ENCODE peak calls at places on chromosomes 13 and 19, in eight cellular contexts. L, S, G, F, W, I, Z and C are unnamed samples.

GRCh38 chr19:17909017-17909732 is 23.6 kb upstream of the CCDC124 start:
- DNase-seq in L (peak; percentile 65), S (no peak), G (no peak), F (no peak), W (no peak), I (no peak), Z (no peak), C (no peak)

GRCh38 chr19:41548954-41549688 is 26.8 kb upstream of the CEACAM21 start:
- DNase-seq in L (no peak), S (peak; percentile 67), G (peak; percentile 20), F (no peak), W (no peak), I (no peak), Z (no peak), C (peak; percentile 69)

GRCh38 chr19:47696635-47697034 is 16.6 kb upstream of the EHD2 start:
- DNase-seq in L (no peak), S (no peak), G (no peak), F (no peak), W (no peak), I (no peak), Z (no peak), C (no peak)

GRCh38 chr19:10936661-10937084 is 8.1 kb downstream of the TIMM29 start:
- DNase-seq in L (peak; percentile 68), S (peak; percentile 21), G (peak; percentile 87), F (peak; percentile 55), W (peak; percentile 53), I (no peak), Z (no peak), C (no peak)

GRCh38 chr13:89900104-89900760 is 1447.3 kb upstream of the MIR17HG start:
- DNase-seq in L (no peak), S (no peak), G (no peak), F (no peak), W (no peak), I (no peak), Z (no peak), C (no peak)

GRCh38 chr13:75693227-75693626 is 57.1 kb downstream of the LMO7 start:
- DNase-seq in L (no peak), S (no peak), G (no peak), F (no peak), W (no peak), I (no peak), Z (no peak), C (no peak)

GRCh38 chr13:98450012-98450411 is 126.9 kb downstream of the STK24 start:
- DNase-seq in L (no peak), S (no peak), G (no peak), F (no peak), W (no peak), I (no peak), Z (no peak), C (no peak)

GRCh38 chr13:41408061-41408460 is 49.3 kb upstream of the RGCC start:
- DNase-seq in L (no peak), S (no peak), G (no peak), F (no peak), W (no peak), I (no peak), Z (no peak), C (no peak)

GRCh38 chr19:38869160-38869835 is 8.8 kb downstream of the RINL start:
- DNase-seq in L (peak; percentile 50), S (peak; percentile 20), G (no peak), F (no peak), W (no peak), I (no peak), Z (no peak), C (peak; percentile 66)

GRCh38 chr19:55460670-55461258 is 678 bp downstream of the ISOC2 start:
- DNase-seq in L (peak; percentile 80), S (no peak), G (peak; percentile 96), F (peak; percentile 91), W (peak; percentile 82), I (peak; percentile 68), Z (peak; percentile 88), C (no peak)

GRCh38 chr13:112671359-112671758 is 18.5 kb upstream of the ATP11A start:
- DNase-seq in L (no peak), S (no peak), G (no peak), F (no peak), W (no peak), I (no peak), Z (no peak), C (no peak)

GRCh38 chr19:31220540-31220939 is 128.7 kb downstream of the TSHZ3 start:
- DNase-seq in L (no peak), S (peak; percentile 11), G (no peak), F (no peak), W (no peak), I (no peak), Z (no peak), C (no peak)

GRCh38 chr19:35261356-35262100 is 7.2 kb upstream of the USF2 start:
- DNase-seq in L (no peak), S (no peak), G (no peak), F (no peak), W (peak; percentile 44), I (peak; percentile 8), Z (no peak), C (no peak)

GRCh38 chr13:29743229-29743786 is 107.1 kb downstream of the UBL3 start:
- DNase-seq in L (no peak), S (no peak), G (peak; percentile 33), F (no peak), W (no peak), I (peak; percentile 30), Z (peak; percentile 10), C (no peak)

GRCh38 chr13:23201870-23202269 is 21.1 kb downstream of the SGCG start:
- DNase-seq in L (no peak), S (no peak), G (no peak), F (no peak), W (no peak), I (no peak), Z (no peak), C (no peak)

GRCh38 chr19:38143847-38144246 is 80.2 kb downstream of the DPF1 start:
- DNase-seq in L (no peak), S (no peak), G (no peak), F (no peak), W (no peak), I (no peak), Z (no peak), C (no peak)

GRCh38 chr13:79799049-79799448 is 318.1 kb downstream of the NDFIP2 start:
- DNase-seq in L (no peak), S (no peak), G (no peak), F (no peak), W (no peak), I (no peak), Z (no peak), C (no peak)
- H3K4me1 ChIP-seq in L (no peaks in the 10 kb centered on the region), S (no peaks in the 10 kb centered on the region), G (peaks cover 14% of the 10 kb centered on the region), F (no peaks in the 10 kb centered on the region), W (no peaks in the 10 kb centered on the region), I (no peaks in the 10 kb centered on the region), Z (peaks cover 3% of the 10 kb centered on the region), C (no peaks in the 10 kb centered on the region)

GRCh38 chr19:9565900-9566705 is 18.2 kb downstream of the ZNF121 start:
- DNase-seq in L (no peak), S (no peak), G (peak; percentile 14), F (no peak), W (no peak), I (no peak), Z (no peak), C (no peak)
- H3K9me3 ChIP-seq in L (peaks cover 86% of the 10 kb centered on the region), S (peaks cover 60% of the 10 kb centered on the region), G (peaks cover 13% of the 10 kb centered on the region), F (peaks cover 3% of the 10 kb centered on the region), W (peaks cover 18% of the 10 kb centered on the region), I (peaks cover 100% of the 10 kb centered on the region), Z (peaks cover 100% of the 10 kb centered on the region), C (peaks cover 76% of the 10 kb centered on the region)

DNA sequence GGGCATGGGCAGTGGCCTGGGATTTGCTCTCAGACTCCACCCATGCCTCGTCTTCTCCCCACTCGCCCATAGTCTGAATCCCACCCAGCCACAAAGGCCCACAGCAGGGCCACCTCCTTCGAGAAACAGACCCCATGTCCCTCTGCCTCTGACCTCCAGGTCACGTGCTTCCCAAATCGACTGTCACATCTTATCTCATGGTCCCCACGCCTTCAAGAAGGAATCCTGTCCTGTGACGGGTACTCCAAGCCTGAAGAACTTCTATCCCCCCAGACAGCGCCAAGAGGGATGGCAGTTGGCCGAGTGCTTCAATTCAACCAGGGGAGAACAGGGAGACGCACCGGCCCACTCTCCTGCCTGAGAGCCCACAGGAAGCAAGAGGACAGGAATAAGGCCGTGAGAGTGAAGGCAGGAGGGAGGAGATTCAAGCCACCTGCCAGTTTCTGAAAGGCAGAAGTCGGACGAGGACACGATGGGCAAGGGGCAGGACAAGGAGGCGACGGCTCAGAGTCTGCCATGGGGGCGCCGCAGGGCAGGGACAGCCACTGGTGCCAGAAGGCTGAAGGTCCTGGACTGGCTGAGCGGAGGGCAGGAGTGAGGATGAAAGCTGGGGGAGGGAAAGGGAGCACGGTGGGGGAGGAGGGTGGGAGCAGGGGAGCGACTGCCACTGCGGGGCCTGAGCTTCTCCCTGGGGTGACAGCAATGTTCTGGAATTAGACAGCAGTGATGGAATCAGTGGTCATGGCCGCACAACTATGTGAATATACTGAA is 16.3 kb downstream of the MLLT1 start:
- DNase-seq in L (no peak), S (no peak), G (no peak), F (no peak), W (no peak), I (no peak), Z (no peak), C (no peak)
- H3K27ac ChIP-seq in L (no peak overlapping the region), S (no peak overlapping the region), G (peak overlapping the region; percentile 82), F (no peak overlapping the region), W (no peak overlapping the region), I (peak overlapping the region; percentile 23), Z (no peak overlapping the region), C (no peak overlapping the region)

GRCh38 chr13:114105351-114106225 is 26.8 kb downstream of the RASA3 start:
- DNase-seq in L (peak; percentile 10), S (no peak), G (no peak), F (no peak), W (peak; percentile 35), I (peak; percentile 12), Z (no peak), C (peak; percentile 23)

GRCh38 chr13:114106991-114107685 is 25.3 kb downstream of the RASA3 start:
- DNase-seq in L (peak; percentile 7), S (no peak), G (no peak), F (no peak), W (peak; percentile 41), I (peak; percentile 12), Z (no peak), C (peak; percentile 22)

GRCh38 chr13:114106526-114106925 is 25.9 kb downstream of the RASA3 start:
- DNase-seq in L (no peak), S (no peak), G (no peak), F (no peak), W (no peak), I (peak; percentile 1), Z (no peak), C (no peak)

GRCh38 chr13:114102521-114103288 is 29.7 kb downstream of the RASA3 start:
- DNase-seq in L (peak; percentile 10), S (no peak), G (no peak), F (no peak), W (peak; percentile 39), I (peak; percentile 11), Z (no peak), C (peak; percentile 11)

DNA sequence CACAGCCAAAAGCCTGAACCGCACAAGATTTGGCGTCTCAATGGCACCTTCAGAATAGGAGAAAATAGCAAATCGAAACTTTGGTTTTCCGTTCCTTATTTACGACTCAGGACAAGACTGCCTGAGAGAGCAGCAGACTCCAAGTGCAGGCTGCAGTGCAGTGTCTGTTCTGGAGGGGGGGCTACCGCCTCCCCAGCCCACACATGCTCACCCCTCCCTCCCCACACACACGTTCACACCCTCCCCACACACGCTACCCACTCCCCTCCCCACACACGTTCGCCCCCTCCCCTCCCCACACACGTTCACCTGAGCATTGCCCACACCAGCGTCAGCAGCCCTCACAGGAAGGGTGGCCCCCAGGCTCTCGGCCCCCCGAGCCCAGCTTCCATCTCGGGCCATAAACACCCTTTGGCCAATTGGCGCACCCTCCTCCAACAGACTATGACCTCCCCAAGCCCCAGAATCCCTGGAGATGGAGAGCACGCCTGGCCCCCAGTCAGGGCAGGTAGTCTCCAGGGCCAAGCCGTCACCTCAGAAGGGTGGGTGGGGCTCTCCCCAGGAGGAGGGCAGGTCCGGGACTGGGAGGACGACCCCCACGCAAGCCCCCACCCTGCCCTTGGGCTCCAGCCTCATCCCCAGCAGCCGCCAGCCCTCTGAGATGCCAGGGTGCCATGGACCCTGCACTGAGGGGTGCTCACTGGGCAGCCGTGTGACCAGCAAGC is 27.6 kb downstream of the RASA3 start:
- DNase-seq in L (peak; percentile 7), S (no peak), G (no peak), F (no peak), W (no peak), I (peak; percentile 11), Z (no peak), C (no peak)
- H3K4me1 ChIP-seq in L (peaks cover 16% of the 10 kb centered on the region), S (peaks cover 71% of the 10 kb centered on the region), G (peaks cover 28% of the 10 kb centered on the region), F (no peaks in the 10 kb centered on the region), W (peaks cover 24% of the 10 kb centered on the region), I (peaks cover 42% of the 10 kb centered on the region), Z (no peaks in the 10 kb centered on the region), C (peaks cover 92% of the 10 kb centered on the region)